ENCODE peak calls at places on chromosomes 6 and 20, in eight cellular contexts. C is heart right ventricle, I is iPS DF 6.9, L is stomach, O is caudate nucleus, Z is GM23248, X is RWPE1, F is left ventricle myocardium inferior. N is an unnamed sample.

GRCh38 chr20:14919473-14920157 is 582.2 kb upstream of the FLRT3 start:
- DNase-seq in I (peak; percentile 78), Z (peak; percentile 19), L (peak; percentile 53), C (no peak), X (peak; percentile 76), O (no peak), F (no peak), N (no peak)

GRCh38 chr6:99821164-99821563 is 172.9 kb downstream of the MCHR2 start:
- DNase-seq in X (no peak), I (no peak), C (no peak), Z (no peak), F (no peak), L (no peak), O (no peak), N (no peak)

GRCh38 chr6:154230390-154230789 is 126.2 kb downstream of the IPCEF1 start:
- DNase-seq in Z (no peak), X (no peak), F (no peak), L (no peak), I (no peak), C (no peak), O (no peak), N (no peak)

GRCh38 chr6:148925701-148926100 is 178.9 kb downstream of the UST start:
- DNase-seq in X (no peak), I (no peak), Z (no peak), L (no peak), C (no peak), F (no peak), O (no peak), N (no peak)

GRCh38 chr20:37988555-37988954 is 44.7 kb downstream of the TTI1 start:
- DNase-seq in Z (no peak), L (no peak), F (no peak), I (no peak), X (no peak), O (no peak), C (no peak), N (no peak)

GRCh38 chr20:33857722-33858563 is 46.8 kb downstream of the CHMP4B start:
- DNase-seq in I (no peak), Z (no peak), X (no peak), F (no peak), O (no peak), L (no peak), C (no peak), N (no peak)

GRCh38 chr20:57219071-57219677 is 47.3 kb downstream of the BMP7 start:
- DNase-seq in Z (no peak), X (no peak), C (no peak), I (no peak), F (no peak), L (no peak), O (no peak), N (no peak)

GRCh38 chr6:163355471-163355991 is 59.0 kb upstream of the QKI start:
- DNase-seq in I (no peak), O (peak; percentile 35), L (no peak), C (peak; percentile 72), Z (peak; percentile 85), F (peak; percentile 78), X (peak; percentile 27), N (no peak)

GRCh38 chr6:12367412-12367811 is 77.3 kb downstream of the EDN1 start:
- DNase-seq in O (no peak), X (no peak), F (no peak), L (no peak), C (no peak), Z (no peak), I (no peak), N (no peak)

GRCh38 chr20:45308078-45308778 is at the start of gene MATN4:
- DNase-seq in X (no peak), L (peak; percentile 77), F (no peak), I (no peak), Z (no peak), C (peak; percentile 50), O (no peak), N (no peak)

GRCh38 chr6:34384305-34385153 is 7.9 kb downstream of the NUDT3 start:
- DNase-seq in F (no peak), X (no peak), I (no peak), O (no peak), L (no peak), Z (no peak), C (no peak), N (no peak)

GRCh38 chr6:46948699-46949098 is 27.0 kb upstream of the ADGRF5 start:
- DNase-seq in C (no peak), F (no peak), X (no peak), Z (no peak), I (no peak), L (no peak), O (no peak), N (no peak)

GRCh38 chr20:24962182-24962492 is 13.1 kb downstream of the CST7 start:
- DNase-seq in Z (no peak), X (no peak), L (no peak), C (no peak), O (no peak), F (no peak), I (no peak), N (no peak)

GRCh38 chr6:30007132-30007764 is 53.8 kb upstream of the POLR1H start:
- DNase-seq in I (no peak), O (no peak), C (peak; percentile 27), X (no peak), F (peak; percentile 25), L (peak; percentile 47), Z (no peak), N (no peak)

GRCh38 chr6:119881416-119881815 is 531.9 kb upstream of the MAN1A1 start:
- DNase-seq in Z (peak; percentile 69), O (no peak), L (no peak), F (no peak), C (no peak), X (peak; percentile 7), I (no peak), N (no peak)

DNA sequence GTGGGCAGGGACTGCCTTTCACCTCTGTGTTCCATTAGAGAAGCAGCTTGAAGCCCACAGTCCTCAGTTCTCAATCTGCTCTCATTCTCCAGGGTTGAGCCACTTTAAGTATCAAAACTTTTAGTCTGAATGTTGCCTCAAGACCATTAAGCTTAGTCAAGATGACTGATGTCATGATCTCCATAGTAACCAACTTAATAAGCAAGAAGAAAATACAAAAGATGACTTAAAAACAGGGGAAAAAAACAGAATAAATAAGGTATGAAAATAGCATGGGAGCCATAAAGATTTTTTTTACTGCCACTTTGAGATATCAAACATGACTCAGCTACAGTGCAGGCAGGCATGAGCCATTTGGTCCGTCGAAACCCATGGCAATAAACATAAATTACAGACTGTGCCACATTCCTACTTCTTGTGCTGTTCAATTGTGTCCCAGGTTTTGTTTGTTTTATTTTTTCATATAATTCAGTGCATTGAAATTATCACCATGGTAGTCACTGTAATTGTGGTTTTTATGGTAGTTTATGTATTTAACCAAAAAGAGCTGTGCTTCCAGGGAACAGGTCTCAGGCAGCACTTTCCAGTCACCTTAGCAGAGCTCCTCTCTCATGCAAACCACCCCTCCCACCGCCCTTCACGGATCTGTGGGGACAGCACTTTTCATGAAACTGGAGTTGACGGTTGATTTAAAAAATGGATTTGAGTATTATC is 156.5 kb upstream of the INSM1 start:
- DNase-seq in X (no peak), F (no peak), I (no peak), O (no peak), Z (peak; percentile 48), L (no peak), C (no peak), N (no peak)
- H3K27ac ChIP-seq in X (no peak overlapping the region), F (peak overlapping the region; percentile 87), I (no peak overlapping the region), O (no peak overlapping the region), Z (no peak overlapping the region), L (no peak overlapping the region), C (peak overlapping the region; percentile 57), N (no peak overlapping the region)

DNA sequence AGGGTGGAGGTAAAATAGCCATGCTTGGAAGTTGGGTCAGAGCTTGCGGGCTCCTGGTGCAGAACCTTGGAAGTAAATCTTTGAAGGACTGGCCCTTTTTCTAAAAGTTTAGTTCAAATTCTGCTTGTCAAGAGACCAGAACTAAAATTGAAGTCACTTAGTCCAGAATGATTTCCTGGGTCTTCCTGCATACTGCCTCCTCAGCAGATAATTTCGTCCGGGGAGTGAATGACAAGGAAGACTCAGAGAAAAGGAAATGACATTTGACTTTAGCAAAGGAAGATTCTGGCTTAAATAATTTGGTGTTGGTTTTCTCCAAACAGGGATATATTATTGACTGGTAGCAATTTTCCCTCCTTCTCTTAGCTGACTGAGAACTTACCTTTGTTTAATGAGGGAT is 1.2 kb downstream of the TM9SF4 start:
- DNase-seq in X (no peak), F (no peak), I (no peak), L (no peak), Z (no peak), C (no peak), O (no peak), N (no peak)
- H3K27ac ChIP-seq in X (no peak overlapping the region), F (no peak overlapping the region), I (no peak overlapping the region), L (no peak overlapping the region), Z (no peak overlapping the region), C (peak overlapping the region; percentile 99), O (no peak overlapping the region), N (peak overlapping the region; percentile 74)

DNA sequence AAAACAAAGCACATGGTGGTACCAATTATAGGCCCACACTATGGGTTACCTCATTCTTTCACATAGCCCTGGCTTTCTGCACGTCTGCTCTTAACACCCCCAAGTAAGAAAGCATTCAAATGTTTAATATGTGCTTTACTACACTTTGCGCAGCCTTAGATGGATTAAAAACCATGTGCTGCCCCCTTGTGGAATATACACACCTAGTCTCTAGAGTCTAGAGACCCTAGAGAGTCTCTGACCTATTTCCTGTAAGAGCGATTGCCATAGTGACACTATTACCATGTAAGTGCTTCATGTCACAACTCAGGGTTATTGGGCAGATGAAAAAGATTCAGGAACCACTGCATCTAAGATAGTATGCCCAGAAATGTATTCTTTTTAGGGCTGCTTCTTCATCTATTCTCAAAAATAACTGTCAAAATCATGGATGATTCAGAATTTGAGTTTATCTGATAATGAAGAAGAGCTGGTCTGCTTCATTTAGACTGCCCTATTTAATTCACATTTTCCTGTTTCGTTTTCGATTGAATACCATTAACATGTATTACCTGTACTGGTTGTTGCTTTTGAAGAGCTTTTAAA is 186.3 kb downstream of the ADGB start:
- DNase-seq in C (no peak), Z (peak; percentile 56), O (no peak), F (no peak), X (peak; percentile 8), I (peak; percentile 29), L (no peak), N (peak; percentile 85)
- H3K27ac ChIP-seq in C (no peak overlapping the region), Z (no peak overlapping the region), O (no peak overlapping the region), F (no peak overlapping the region), X (no peak overlapping the region), I (no peak overlapping the region), L (no peak overlapping the region), N (no peak overlapping the region)

DNA sequence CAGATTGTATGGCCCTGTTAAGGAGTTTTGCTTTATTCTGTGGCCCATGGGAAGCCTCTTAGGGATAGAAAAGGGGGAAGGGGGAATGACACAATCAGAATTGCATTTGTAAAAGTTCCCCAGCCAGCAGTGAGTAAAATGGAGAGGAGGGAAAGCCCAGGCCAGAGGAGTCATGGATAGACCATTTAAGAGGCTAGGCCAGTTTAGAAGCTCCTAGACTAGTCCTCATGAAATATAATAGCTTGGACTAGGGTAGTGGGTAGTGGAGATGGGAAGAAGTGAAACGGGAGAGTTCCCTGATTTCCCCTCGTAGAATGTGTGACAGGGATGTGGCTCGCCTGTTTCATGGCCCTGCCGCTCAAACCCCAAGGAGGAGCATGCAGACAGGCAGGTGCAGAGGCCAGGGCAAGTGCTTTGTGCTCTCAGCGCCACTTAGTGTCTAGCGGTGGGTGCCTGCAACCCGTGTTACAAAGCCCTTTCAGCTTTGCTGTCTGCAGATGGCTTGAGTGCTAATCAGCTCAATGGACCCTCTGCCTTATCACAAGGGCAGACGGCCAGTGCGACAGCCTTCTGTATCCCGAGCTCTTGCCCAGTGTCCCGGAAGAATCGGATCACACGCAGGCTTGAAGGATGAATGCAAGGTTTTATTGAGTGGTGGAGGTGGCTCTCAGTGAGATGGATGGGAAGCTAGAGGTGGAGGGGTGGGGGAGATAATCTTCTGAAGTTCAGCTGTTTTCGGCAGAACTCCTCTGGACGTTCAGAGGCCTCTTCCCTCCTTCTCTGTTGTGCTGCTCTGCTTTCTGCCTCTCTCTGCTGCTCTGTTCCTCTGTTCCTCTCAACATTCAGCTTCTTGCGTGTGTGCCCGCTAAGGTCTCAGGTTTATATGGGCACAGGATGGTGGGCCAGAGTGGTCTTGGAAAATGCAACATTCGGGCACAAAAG is 141.1 kb downstream of the CEP57L1 start:
- DNase-seq in F (no peak), C (no peak), O (no peak), L (no peak), Z (no peak), X (no peak), I (peak; percentile 54), N (peak; percentile 70)
- H3K27ac ChIP-seq in F (no peak overlapping the region), C (no peak overlapping the region), O (no peak overlapping the region), L (peak overlapping the region; percentile 38), Z (no peak overlapping the region), X (no peak overlapping the region), I (no peak overlapping the region), N (no peak overlapping the region)